ENCODE peak calls at places on chromosomes 5 and 9, in five cellular contexts. M is cardiac muscle cell, D is heart right ventricle, P is mammary epithelial cell, R is right lobe of liver. J is an unnamed sample.

GRCh38 chr5:167295686-167296015 is 995.8 kb upstream of the WWC1 start:
- DNase-seq in M (no peak), D (no peak), P (peak), R (no peak), J (no peak)

GRCh38 chr9:16039988-16040761 is 487.3 kb downstream of the CCDC171 start:
- DNase-seq in M (peak), D (no peak), P (no peak), R (no peak), J (no peak)

GRCh38 chr9:109411818-109412352 is 86.2 kb downstream of the PTPN3 start:
- DNase-seq in M (peak), D (no peak), P (no peak), R (no peak), J (no peak)

GRCh38 chr5:8321272-8321671 is 452.3 kb downstream of the MTRR start:
- DNase-seq in M (no peak), D (no peak), P (no peak), R (no peak), J (no peak)

GRCh38 chr9:106696804-106697203 is 166.2 kb upstream of the ZNF462 start:
- DNase-seq in M (no peak), D (no peak), P (no peak), R (no peak), J (no peak)

GRCh38 chr5:95858023-95858461 is 35.5 kb upstream of the GLRX start:
- DNase-seq in M (peak), D (no peak), P (peak), R (no peak), J (no peak)

GRCh38 chr9:91720746-91721705 is 229.0 kb downstream of the ROR2 start:
- DNase-seq in M (no peak), D (no peak), P (no peak), R (no peak), J (no peak)

GRCh38 chr9:124205686-124206352 is 51.9 kb upstream of the NEK6 start:
- DNase-seq in M (no peak), D (no peak), P (no peak), R (no peak), J (no peak)

GRCh38 chr9:77018058-77019009 is 1.1 kb upstream of the FOXB2 start:
- DNase-seq in M (peak), D (no peak), P (no peak), R (no peak), J (no peak)

GRCh38 chr5:14730466-14730865 is 65.9 kb downstream of the OTULIN start:
- DNase-seq in M (no peak), D (no peak), P (no peak), R (no peak), J (no peak)

GRCh38 chr5:94159144-94159543 is 417.7 kb upstream of the POU5F2 start:
- DNase-seq in M (no peak), D (no peak), P (no peak), R (no peak), J (no peak)

GRCh38 chr9:92295240-92295790 is 1.8 kb upstream of the IARS1 start:
- DNase-seq in M (peak), D (no peak), P (no peak), R (no peak), J (no peak)

GRCh38 chr9:136052991-136053756 is 41.9 kb downstream of the NACC2 start:
- DNase-seq in M (no peak), D (no peak), P (peak), R (peak), J (peak)

GRCh38 chr5:74056789-74057164 is 430.8 kb downstream of the ARHGEF28 start:
- DNase-seq in M (peak), D (no peak), P (peak), R (no peak), J (no peak)

GRCh38 chr9:98974106-98974505 is 30.4 kb downstream of the COL15A1 start:
- DNase-seq in M (no peak), D (no peak), P (no peak), R (no peak), J (no peak)

GRCh38 chr9:130890869-130891698 is 5.5 kb downstream of the QRFP start:
- DNase-seq in M (no peak), D (no peak), P (no peak), R (no peak), J (no peak)

GRCh38 chr5:62403411-62404250 is at the start of gene DIMT1:
- DNase-seq in M (peak), D (peak), P (peak), R (peak), J (peak)

GRCh38 chr9:105296445-105296844 is 52.0 kb downstream of the SLC44A1 start:
- DNase-seq in M (no peak), D (no peak), P (no peak), R (no peak), J (no peak)

GRCh38 chr9:82604947-82605656 is 457.8 kb downstream of the RASEF start:
- DNase-seq in M (no peak), D (no peak), P (no peak), R (peak), J (no peak)

GRCh38 chr9:133351908-133352634 is 4.1 kb downstream of the RPL7A start:
- DNase-seq in M (peak), D (no peak), P (peak), R (no peak), J (no peak)

GRCh38 chr9:76756273-76756650 is 8.0 kb upstream of the PCA3 start:
- DNase-seq in M (peak), D (peak), P (peak), R (no peak), J (peak)

GRCh38 chr9:107422189-107422802 is 67.3 kb downstream of the KLF4 start:
- DNase-seq in M (peak), D (peak), P (peak), R (peak), J (no peak)

GRCh38 chr9:5592231-5592630 is 36.7 kb upstream of the RIC1 start:
- DNase-seq in M (no peak), D (no peak), P (no peak), R (no peak), J (no peak)

GRCh38 chr5:61603211-61603908 is 271.3 kb downstream of the ZSWIM6 start:
- DNase-seq in M (no peak), D (peak), P (no peak), R (peak), J (peak)

GRCh38 chr9:1284727-1285126 is 234.6 kb downstream of the DMRT2 start:
- DNase-seq in M (no peak), D (no peak), P (no peak), R (no peak), J (no peak)

GRCh38 chr9:14222149-14222835 is 91.6 kb downstream of the NFIB start:
- DNase-seq in M (no peak), D (no peak), P (no peak), R (no peak), J (no peak)

GRCh38 chr9:138097501-138097991 is 220.0 kb downstream of the CACNA1B start:
- DNase-seq in M (no peak), D (no peak), P (no peak), R (peak), J (no peak)

GRCh38 chr9:2493106-2493505 is 128.5 kb upstream of the VLDLR start:
- DNase-seq in M (no peak), D (no peak), P (no peak), R (no peak), J (no peak)

GRCh38 chr5:54601393-54601792 is 83.8 kb downstream of the SNX18 start:
- DNase-seq in M (no peak), D (no peak), P (peak), R (no peak), J (no peak)

GRCh38 chr9:114621975-114622609 is 11.0 kb downstream of the TMEM268 start:
- DNase-seq in M (no peak), D (no peak), P (peak), R (no peak), J (no peak)

DNA sequence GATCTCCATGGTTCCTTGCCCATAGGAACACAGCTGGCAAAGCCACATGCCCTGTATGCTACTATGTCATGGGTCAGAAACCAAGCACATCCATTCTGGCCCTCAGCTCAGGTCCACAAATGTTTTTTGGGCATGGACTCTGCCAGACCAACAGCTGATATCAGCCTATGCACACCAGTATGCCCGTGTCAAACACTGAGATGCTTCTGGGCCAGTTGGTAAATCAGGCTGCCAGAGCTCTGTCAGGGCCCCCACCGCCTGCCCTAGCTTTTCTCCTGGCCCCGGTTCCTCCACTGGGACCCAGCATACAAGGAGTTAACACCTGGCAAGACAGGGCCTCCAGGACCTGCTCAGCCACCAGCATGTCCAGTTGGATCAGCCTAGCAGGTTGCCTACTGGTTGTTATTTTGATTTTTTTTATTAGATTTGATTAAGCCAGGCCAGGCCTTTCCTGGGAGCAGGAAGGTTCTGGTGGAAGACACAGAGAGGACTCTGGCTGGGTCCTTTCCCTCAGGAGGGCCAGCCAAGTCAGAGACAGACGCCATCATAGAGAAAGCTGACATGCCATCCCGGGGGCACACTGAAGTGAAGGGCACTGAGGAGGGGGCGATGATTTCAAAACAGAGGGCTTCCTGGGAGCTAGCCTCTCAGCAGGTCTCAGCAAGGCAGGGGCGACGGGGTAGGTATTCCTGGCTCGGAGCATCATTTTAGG is 65.8 kb downstream of the TSTD2 start:
- DNase-seq in M (no peak), D (no peak), P (no peak), R (peak), J (no peak)
- H3K27ac ChIP-seq in M (no peak), D (no peak), P (no peak), R (no peak), J (no peak)

GRCh38 chr5:33755216-33755615 is 136.6 kb downstream of the ADAMTS12 start:
- DNase-seq in M (no peak), D (no peak), P (no peak), R (no peak), J (no peak)
- H3K27ac ChIP-seq in M (no peak), D (no peak), P (no peak), R (no peak), J (no peak)

GRCh38 chr5:181187500-181188213 is 17.3 kb downstream of the TRIM7 start:
- DNase-seq in M (peak), D (peak), P (peak), R (no peak), J (no peak)

GRCh38 chr5:181186022-181186421 is 19.0 kb downstream of the TRIM7 start:
- DNase-seq in M (no peak), D (no peak), P (no peak), R (no peak), J (no peak)

GRCh38 chr5:181188700-181189362 is 16.2 kb downstream of the TRIM7 start:
- DNase-seq in M (peak), D (peak), P (peak), R (peak), J (no peak)

GRCh38 chr5:181185560-181185959 is 19.4 kb downstream of the TRIM7 start:
- DNase-seq in M (no peak), D (no peak), P (no peak), R (no peak), J (no peak)

DNA sequence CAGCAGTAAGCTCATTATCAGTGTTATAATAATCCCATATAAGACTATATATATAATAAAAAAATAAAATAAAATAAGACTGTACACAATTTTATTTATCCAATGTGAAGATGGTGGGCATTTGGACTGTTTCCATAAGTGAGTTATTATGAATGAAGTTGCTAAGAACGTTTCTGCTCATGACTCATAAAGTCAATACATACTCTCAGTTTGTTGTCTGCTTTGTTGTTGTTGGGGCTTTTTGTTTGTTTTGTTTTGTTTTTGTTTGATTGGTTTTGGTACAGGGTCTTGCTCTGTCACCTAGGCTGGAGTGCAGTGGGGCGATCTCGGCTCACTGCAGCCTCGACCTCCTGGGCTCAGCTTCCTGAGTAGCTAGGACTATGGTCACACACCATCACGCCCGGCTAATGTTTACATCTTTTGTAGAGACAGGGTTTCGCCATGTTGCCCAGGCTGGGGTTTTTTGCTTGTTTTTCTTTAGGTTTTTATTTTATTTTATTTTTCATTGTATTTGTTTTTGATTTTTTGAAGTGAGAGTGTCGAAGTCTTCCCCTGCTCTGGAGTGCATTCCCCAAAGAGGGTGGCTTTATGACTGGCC is 18.0 kb downstream of the TRIM7 start:
- DNase-seq in M (no peak), D (no peak), P (no peak), R (no peak), J (no peak)
- H3K27ac ChIP-seq in M (no peak), D (no peak), P (no peak), R (no peak), J (no peak)

DNA sequence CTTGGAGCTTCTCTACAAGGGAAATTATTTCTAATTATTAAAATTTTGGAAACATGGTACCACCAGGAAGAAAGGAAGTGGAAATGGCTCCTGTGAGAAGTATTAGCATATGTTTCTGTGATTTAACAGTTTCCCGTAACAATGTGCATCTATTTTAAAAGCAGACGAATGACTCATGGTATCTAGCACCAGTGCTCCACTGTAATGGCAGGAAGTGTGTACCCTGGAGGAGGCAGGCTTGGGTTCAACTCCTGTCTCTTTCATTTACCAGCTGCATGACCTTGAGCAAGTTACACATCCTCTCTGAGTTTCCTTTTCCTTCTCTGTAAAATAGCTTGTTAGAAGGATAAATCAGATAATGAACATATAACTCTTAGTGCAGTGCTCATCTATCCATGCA is 41.0 kb upstream of the ANGPTL2 start:
- DNase-seq in M (no peak), D (no peak), P (peak), R (no peak), J (no peak)
- H3K27ac ChIP-seq in M (no peak), D (no peak), P (no peak), R (no peak), J (peak)

DNA sequence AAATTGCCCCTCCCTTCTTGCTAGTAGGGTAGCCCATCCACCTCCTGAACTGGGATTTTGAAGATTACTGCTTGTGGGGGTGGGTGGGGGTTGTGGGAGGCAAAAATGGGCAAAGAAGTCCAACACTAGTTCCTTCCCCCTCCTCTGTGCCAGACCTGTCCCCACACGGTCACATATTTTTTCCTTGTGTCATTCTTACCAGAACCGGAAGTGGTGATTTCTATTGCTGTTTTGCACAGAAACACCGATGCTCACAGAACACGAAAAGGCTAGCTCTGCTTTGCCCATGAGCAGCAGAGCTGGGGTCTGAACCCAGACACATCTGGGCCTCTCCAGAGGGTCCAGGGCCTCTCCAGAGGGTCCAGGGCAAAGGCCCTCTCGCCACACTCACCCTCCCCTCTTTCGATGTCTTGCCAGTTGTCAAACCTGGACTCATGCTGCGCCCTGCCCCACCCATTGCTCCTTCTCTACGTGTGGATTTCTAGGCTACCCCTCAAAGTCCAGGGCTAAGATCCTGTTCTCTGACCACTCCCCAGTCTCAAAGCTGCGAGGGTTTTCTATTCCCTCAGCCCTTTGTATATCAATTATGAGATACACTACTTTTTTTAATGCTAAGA is 264.4 kb upstream of the MSX2 start:
- DNase-seq in M (no peak), D (no peak), P (peak), R (no peak), J (no peak)
- H3K27ac ChIP-seq in M (no peak), D (no peak), P (no peak), R (no peak), J (no peak)